ENCODE peak calls at places on chromosomes 3 and 15, in ten cellular contexts. V, Y, A, W, J, X, D, N, U and Q are unnamed samples.

GRCh38 chr15:62059818-62060115 is 480 bp downstream of the VPS13C start:
- DNase-seq in A (no peak), N (peak), J (peak), Y (peak), X (peak), D (no peak), U (peak), W (peak), V (peak), Q (no peak)

GRCh38 chr3:10287936-10288574 is 4.7 kb downstream of the GHRL start:
- DNase-seq in W (no peak), Y (no peak), U (no peak), N (no peak), X (no peak), A (no peak), V (no peak), J (no peak), D (no peak), Q (no peak)

GRCh38 chr15:39599871-39600270 is 19.0 kb downstream of the THBS1 start:
- DNase-seq in A (no peak), J (no peak), Y (no peak), X (no peak), N (no peak), V (no peak), W (peak), U (no peak), D (no peak), Q (no peak)

GRCh38 chr15:83578706-83579105 is 75.2 kb upstream of the ADAMTSL3 start:
- DNase-seq in W (no peak), N (no peak), V (no peak), U (no peak), D (no peak), A (no peak), J (no peak), Y (no peak), X (no peak), Q (no peak)

GRCh38 chr15:70356919-70357318 is 259.2 kb upstream of the TLE3 start:
- DNase-seq in D (no peak), W (no peak), A (no peak), J (no peak), X (peak), Y (no peak), V (no peak), N (no peak), U (no peak), Q (no peak)

GRCh38 chr15:56736308-56736707 is 3.0 kb upstream of the ZNF280D start:
- DNase-seq in J (peak), N (no peak), Y (no peak), V (no peak), A (no peak), D (no peak), W (peak), U (no peak), X (no peak), Q (no peak)

GRCh38 chr3:13572926-13573623 is 24.1 kb downstream of the FBLN2 start:
- DNase-seq in X (no peak), U (no peak), D (no peak), J (no peak), N (no peak), V (no peak), Y (no peak), W (no peak), A (no peak), Q (no peak)

GRCh38 chr15:50355612-50355905 is 561 bp upstream of the GABPB1 start:
- DNase-seq in D (no peak), Y (no peak), V (no peak), W (no peak), J (no peak), X (no peak), A (no peak), U (no peak), N (no peak), Q (no peak)

GRCh38 chr3:192545346-192545745 is 182.0 kb downstream of the FGF12 start:
- DNase-seq in N (no peak), A (no peak), V (no peak), X (no peak), W (peak), U (no peak), Y (no peak), D (no peak), J (no peak), Q (no peak)

GRCh38 chr3:146313411-146314111 is 62.7 kb upstream of the PLSCR4 start:
- DNase-seq in Y (peak), U (no peak), A (no peak), W (peak), X (no peak), J (peak), N (no peak), V (no peak), D (peak), Q (no peak)

DNA sequence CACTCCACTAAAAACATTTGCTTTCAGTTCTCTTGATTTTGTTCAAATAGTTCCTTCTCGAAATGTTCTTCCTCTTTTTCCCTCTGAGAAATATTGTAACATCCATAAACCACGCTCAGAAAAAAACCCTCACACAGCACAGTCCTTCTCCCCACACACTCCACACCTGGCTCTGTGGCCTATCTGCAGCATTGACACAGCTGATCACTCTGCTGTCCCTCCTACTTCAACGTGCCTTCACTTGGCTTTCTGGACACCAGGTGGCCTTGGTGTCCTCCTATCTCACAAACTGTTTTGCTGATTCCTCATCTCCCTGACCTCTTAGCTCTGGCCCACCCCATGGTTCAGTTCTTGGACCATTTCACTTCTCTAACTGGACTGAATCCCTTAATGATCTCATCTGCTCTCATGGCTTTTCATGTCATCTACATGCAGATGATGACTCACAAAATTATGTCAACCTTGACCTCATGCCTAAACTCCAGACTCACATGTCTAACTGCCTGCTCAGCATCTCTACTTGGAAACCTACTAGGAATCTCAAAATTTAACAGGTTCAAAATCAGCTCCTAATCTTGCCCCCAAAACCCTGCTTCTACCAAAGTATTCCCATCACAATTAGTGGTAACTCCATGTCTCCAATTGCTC is 93.3 kb downstream of the TRIM42 start:
- DNase-seq in Y (no peak), V (no peak), D (no peak), U (no peak), J (no peak), X (no peak), N (no peak), A (no peak), W (peak), Q (no peak)
- TF ChIP-seq CTCF in Y (no peak), V (no peak), D (no peak), U (no peak), J (no peak), X (no peak), N (no peak), A (no peak), W (no peak), Q (no peak)

GRCh38 chr3:151285940-151286339 is 7.6 kb upstream of the P2RY14 start:
- DNase-seq in J (no peak), A (no peak), X (no peak), W (no peak), V (no peak), N (no peak), D (no peak), Y (no peak), U (no peak), Q (no peak)

GRCh38 chr3:151293127-151293526 is 14.8 kb upstream of the P2RY14 start:
- DNase-seq in N (no peak), D (no peak), U (no peak), V (no peak), X (no peak), J (peak), A (no peak), Y (no peak), W (peak), Q (no peak)

GRCh38 chr3:151296226-151296625 is 17.9 kb upstream of the P2RY14 start:
- DNase-seq in N (no peak), V (no peak), J (no peak), Y (no peak), X (no peak), W (no peak), D (no peak), U (no peak), A (no peak), Q (no peak)

DNA sequence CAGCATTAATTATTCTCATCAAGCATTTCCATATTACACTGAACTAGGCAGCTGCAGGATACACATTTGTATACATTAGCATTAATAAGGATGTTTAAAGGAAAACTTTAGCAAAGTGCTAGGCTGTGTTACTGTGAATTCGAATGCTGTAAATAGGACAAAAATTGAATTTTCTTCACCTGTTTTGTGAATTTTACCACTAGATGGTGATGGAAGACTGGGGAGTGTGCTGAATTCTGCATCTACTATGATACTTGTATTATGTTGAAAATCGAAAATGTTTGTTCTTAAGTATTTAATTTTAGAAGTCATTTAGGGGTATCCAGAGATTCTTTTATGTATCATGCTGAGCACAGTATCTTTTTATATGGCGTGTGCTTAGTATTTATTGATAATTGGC is 12.3 kb upstream of the P2RY14 start:
- DNase-seq in N (no peak), W (peak), U (no peak), X (no peak), V (no peak), D (no peak), A (no peak), Y (peak), J (no peak), Q (no peak)
- TF ChIP-seq CTCF in N (peak), W (peak), U (no peak), X (no peak), V (peak), D (peak), A (no peak), Y (peak), J (peak), Q (peak)

GRCh38 chr3:149969110-149969944 is 1.4 kb downstream of the PFN2 start:
- DNase-seq in V (no peak), U (no peak), N (peak), A (peak), J (peak), Y (peak), W (peak), X (peak), D (peak), Q (peak)
- TF ChIP-seq CTCF in V (no peak), U (no peak), N (no peak), A (no peak), J (peak), Y (no peak), W (no peak), X (no peak), D (peak), Q (peak)

GRCh38 chr3:189229421-189229820 is 57.6 kb downstream of the TPRG1 start:
- DNase-seq in D (no peak), V (no peak), X (no peak), A (no peak), J (no peak), Y (peak), U (no peak), N (no peak), W (no peak), Q (no peak)

GRCh38 chr3:189235214-189235613 is 63.4 kb downstream of the TPRG1 start:
- DNase-seq in A (no peak), W (no peak), D (no peak), N (no peak), Y (no peak), X (no peak), U (no peak), J (no peak), V (no peak), Q (no peak)

GRCh38 chr3:189236352-189236751 is 64.6 kb downstream of the TPRG1 start:
- DNase-seq in D (no peak), N (no peak), Y (no peak), U (no peak), V (no peak), A (no peak), W (no peak), X (no peak), J (no peak), Q (no peak)

GRCh38 chr3:189233225-189233858 is 61.6 kb downstream of the TPRG1 start:
- DNase-seq in Y (peak), N (peak), X (peak), J (peak), V (peak), U (no peak), D (peak), A (peak), W (peak), Q (peak)

DNA sequence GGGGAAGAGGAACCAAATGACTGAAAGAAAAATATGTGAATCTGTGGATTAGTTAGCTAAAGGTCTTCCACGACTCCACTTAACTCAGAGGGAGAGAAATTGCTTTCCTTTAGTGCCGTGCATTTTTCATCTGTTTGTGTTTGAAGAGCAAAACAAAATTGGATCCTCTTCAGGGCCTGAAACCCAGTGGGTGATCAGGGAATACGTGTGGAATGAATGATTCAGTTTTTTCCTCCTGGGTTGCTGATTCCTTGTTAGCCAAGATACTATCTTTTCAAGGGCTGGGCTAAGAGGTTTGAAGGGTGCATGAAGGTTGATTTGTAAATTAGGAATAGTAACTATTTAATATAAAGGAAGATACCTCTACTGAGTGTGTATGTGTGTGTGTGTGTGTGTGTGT is 61.0 kb downstream of the TPRG1 start:
- DNase-seq in D (no peak), X (no peak), N (no peak), W (no peak), Y (no peak), J (no peak), U (no peak), V (no peak), A (no peak), Q (no peak)
- TF ChIP-seq CTCF in D (no peak), X (no peak), N (no peak), W (no peak), Y (no peak), J (no peak), U (no peak), V (no peak), A (no peak), Q (no peak)

GRCh38 chr3:171786997-171787396 is 23.3 kb downstream of the PLD1 start:
- DNase-seq in V (no peak), Y (no peak), U (no peak), A (no peak), W (no peak), N (no peak), J (no peak), D (no peak), X (no peak), Q (no peak)

GRCh38 chr3:171789759-171790505 is 20.4 kb downstream of the PLD1 start:
- DNase-seq in X (no peak), V (no peak), W (peak), J (peak), U (no peak), N (no peak), A (no peak), Y (no peak), D (no peak), Q (peak)

GRCh38 chr3:171790898-171791694 is 19.2 kb downstream of the PLD1 start:
- DNase-seq in X (no peak), J (no peak), Y (no peak), W (no peak), U (no peak), A (no peak), D (no peak), V (no peak), N (no peak), Q (no peak)

GRCh38 chr3:171790574-171790897 is 19.7 kb downstream of the PLD1 start:
- DNase-seq in D (no peak), A (no peak), Y (no peak), U (no peak), X (no peak), N (no peak), V (no peak), W (no peak), J (no peak), Q (no peak)

DNA sequence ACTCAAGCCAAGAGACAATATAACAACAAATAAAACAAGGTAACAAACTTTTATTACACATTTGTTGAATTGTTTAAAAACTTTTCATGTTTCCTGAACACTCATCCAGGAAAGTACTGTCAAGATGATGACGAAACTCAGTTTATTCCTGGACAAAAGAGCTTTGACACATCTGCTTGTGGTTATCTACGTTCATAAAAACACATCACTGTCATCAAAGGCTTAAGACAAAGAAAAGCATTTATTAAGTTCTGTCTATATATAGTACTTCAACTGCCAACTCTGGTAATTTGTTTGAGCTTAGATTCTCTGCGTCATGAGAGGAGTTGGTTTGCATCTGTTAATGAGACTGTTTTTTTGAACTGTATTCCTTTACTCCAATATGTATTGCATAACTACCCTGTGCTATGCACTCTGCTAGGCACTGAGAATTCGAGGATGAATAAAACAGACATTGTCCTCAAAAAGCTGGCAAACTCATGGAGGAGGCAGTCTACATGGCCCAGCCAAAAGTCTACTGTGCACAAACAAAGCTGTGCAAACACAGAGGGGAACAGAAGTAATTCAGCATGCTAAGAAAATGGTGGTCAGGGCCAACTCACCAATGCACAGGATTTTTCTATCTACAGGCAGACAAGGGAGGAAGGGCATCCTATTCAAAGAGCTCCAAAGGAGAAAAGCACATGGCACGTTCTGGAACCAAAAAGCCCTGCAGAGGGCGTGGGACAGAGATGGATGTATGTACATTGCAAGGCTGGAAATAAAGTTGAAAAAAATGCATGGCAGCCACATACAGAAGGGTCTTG is 21.5 kb downstream of the PLD1 start:
- DNase-seq in Y (no peak), N (no peak), D (no peak), A (no peak), J (peak), V (no peak), W (peak), X (no peak), U (no peak), Q (peak)
- TF ChIP-seq CTCF in Y (no peak), N (no peak), D (no peak), A (no peak), J (no peak), V (no peak), W (no peak), X (no peak), U (no peak), Q (peak)